ENCODE peak calls at places on chromosomes 3 and 15, in four cellular contexts. Q is BJ, D is bronchial epithelial cell, V is activated T-helper 1 cell treated with Interleukin-2 at 50 U/mL for 16 hours. Y is an unnamed sample.

GRCh38 chr3:24541935-24542334 is 47.3 kb upstream of the THRB start:
- DNase-seq in Q (no peak), D (no peak), V (no peak), Y (no peak)

GRCh38 chr15:79025201-79025600 is 65.4 kb downstream of the RASGRF1 start:
- DNase-seq in D (no peak), V (no peak), Q (no peak), Y (no peak)

GRCh38 chr15:38662398-38662797 is 97.8 kb upstream of the RASGRP1 start:
- DNase-seq in D (no peak), V (no peak), Q (no peak), Y (no peak)

GRCh38 chr15:70376031-70376928 is 278.6 kb upstream of the TLE3 start:
- DNase-seq in V (no peak), Q (no peak), D (no peak), Y (no peak)

GRCh38 chr3:156633335-156633734 is 41.1 kb upstream of the TIPARP start:
- DNase-seq in D (peak), V (no peak), Q (peak), Y (no peak)

GRCh38 chr3:183253364-183253960 is 409 bp downstream of the B3GNT5 start:
- DNase-seq in Q (no peak), D (no peak), V (no peak), Y (no peak)

GRCh38 chr3:9416139-9416780 is 18.8 kb downstream of the SETD5 start:
- DNase-seq in Q (no peak), D (peak), V (no peak), Y (no peak)

GRCh38 chr15:99163271-99164062 is 58.6 kb downstream of the SYNM start:
- DNase-seq in Q (no peak), D (no peak), V (no peak), Y (no peak)

GRCh38 chr3:147737411-147737810 is 328.2 kb downstream of the ZIC1 start:
- DNase-seq in D (no peak), V (no peak), Q (no peak), Y (no peak)

GRCh38 chr15:70170096-70170699 is 72.5 kb upstream of the TLE3 start:
- DNase-seq in Q (no peak), D (no peak), V (no peak), Y (no peak)

GRCh38 chr3:31981206-31982181 is at the start of the genes OSBPL10 and ZNF860:
- DNase-seq in V (no peak), Q (peak), D (peak), Y (peak)

GRCh38 chr3:51982352-51982837 is 940 bp upstream of the ACY1 start:
- DNase-seq in D (no peak), V (no peak), Q (no peak), Y (no peak)